ENCODE peak calls at places on chromosome 15, in six cellular contexts. Q, I, F, N, V and C are unnamed samples.

GRCh38 chr15:43329222-43329959 is 982 bp downstream of the LCMT2 start:
- DNase-seq in Q (peak), F (no peak), N (no peak), I (no peak), V (no peak), C (no peak)

GRCh38 chr15:87365221-87365620 is 891.3 kb downstream of the NTRK3 start:
- DNase-seq in N (no peak), Q (peak), F (no peak), V (no peak), I (no peak), C (no peak)

GRCh38 chr15:85582076-85582718 is 201.8 kb downstream of the AKAP13 start:
- DNase-seq in N (no peak), F (no peak), I (peak), Q (peak), V (no peak), C (no peak)

GRCh38 chr15:63626955-63627354 is 29.8 kb downstream of the FBXL22 start:
- DNase-seq in F (no peak), Q (no peak), V (no peak), I (no peak), N (no peak), C (peak)

GRCh38 chr15:94105760-94106159 is 125.6 kb upstream of the MCTP2 start:
- DNase-seq in N (no peak), V (no peak), Q (peak), I (no peak), F (no peak), C (no peak)

GRCh38 chr15:96514607-96515285 is 184.2 kb downstream of the NR2F2 start:
- DNase-seq in N (no peak), F (no peak), V (no peak), I (no peak), Q (no peak), C (no peak)

GRCh38 chr15:78461171-78461881 is 23.3 kb downstream of the IREB2 start:
- DNase-seq in N (no peak), I (no peak), F (no peak), V (no peak), Q (no peak), C (no peak)

GRCh38 chr15:60315878-60316277 is 81.9 kb downstream of the ANXA2 start:
- DNase-seq in N (no peak), F (no peak), V (no peak), I (no peak), Q (no peak), C (no peak)

GRCh38 chr15:62403164-62403809 is 238.2 kb upstream of the C2CD4B start:
- DNase-seq in I (no peak), N (no peak), V (no peak), Q (peak), F (no peak), C (no peak)

GRCh38 chr15:42034628-42035177 is 13.9 kb upstream of the PLA2G4E start:
- DNase-seq in Q (no peak), F (no peak), V (no peak), I (no peak), N (no peak), C (no peak)